ENCODE peak calls at places on chromosomes 2 and 18, in ten cellular contexts. M is keratinocyte; C is CD8-positive, alpha-beta T cell; I is neural crest cell; P is cardiac fibroblast; V is foreskin fibroblast; S is WERI-Rb-1; A is upper lobe of right lung; D is RWPE1; E is neural progenitor cell. B is an unnamed sample.

GRCh38 chr2:230330206-230330605 is 3.2 kb downstream of the SP140L start:
- DNase-seq in M (no peak), C (no peak), I (no peak), P (no peak), V (no peak), S (no peak), A (no peak), D (no peak), E (no peak), B (no peak)

GRCh38 chr2:11466307-11467125 is 555 bp upstream of the E2F6 start:
- DNase-seq in M (no peak), C (no peak), I (no peak), P (no peak), V (no peak), S (no peak), A (no peak), D (peak; percentile 23), E (no peak), B (no peak)

GRCh38 chr2:118842687-118843491 is 4.6 kb downstream of the EN1 start:
- DNase-seq in M (no peak), C (no peak), I (peak; percentile 35), P (no peak), V (no peak), S (no peak), A (no peak), D (no peak), E (peak; percentile 64), B (no peak)

GRCh38 chr2:177906041-177906718 is 166.4 kb downstream of the PDE11A start:
- DNase-seq in M (peak; percentile 19), C (peak; percentile 50), I (peak; percentile 87), P (peak; percentile 56), V (no peak), S (peak; percentile 72), A (peak; percentile 70), D (peak; percentile 30), E (peak; percentile 76), B (peak; percentile 27)

GRCh38 chr18:44781890-44782289 is 101.2 kb downstream of the SETBP1 start:
- DNase-seq in M (no peak), C (no peak), I (no peak), P (peak; percentile 78), V (peak; percentile 74), S (no peak), A (no peak), D (no peak), E (peak; percentile 28), B (no peak)

GRCh38 chr18:45167109-45167551 is 448.1 kb upstream of the SLC14A2 start:
- DNase-seq in M (no peak), C (no peak), I (no peak), P (no peak), V (peak; percentile 74), S (no peak), A (no peak), D (no peak), E (no peak), B (no peak)

GRCh38 chr18:67385455-67385854 is 131.1 kb downstream of the DSEL start:
- DNase-seq in M (no peak), C (no peak), I (no peak), P (peak; percentile 39), V (peak; percentile 21), S (no peak), A (no peak), D (no peak), E (no peak), B (no peak)

GRCh38 chr2:146940016-146940685 is 904.7 kb upstream of the ACVR2A start:
- DNase-seq in M (no peak), C (no peak), I (no peak), P (peak; percentile 57), V (peak; percentile 25), S (no peak), A (no peak), D (no peak), E (no peak), B (no peak)

GRCh38 chr2:206693399-206694137 is 24.6 kb downstream of the DYTN start:
- DNase-seq in M (no peak), C (peak; percentile 34), I (peak; percentile 51), P (peak; percentile 76), V (peak; percentile 33), S (peak; percentile 20), A (no peak), D (peak; percentile 60), E (peak; percentile 72), B (no peak)

GRCh38 chr2:11512431-11512830 is 21.4 kb upstream of the GREB1 start:
- DNase-seq in M (no peak), C (no peak), I (no peak), P (no peak), V (no peak), S (peak; percentile 45), A (no peak), D (no peak), E (peak; percentile 47), B (no peak)

GRCh38 chr2:177275671-177276070 is 11.1 kb upstream of the NFE2L2 start:
- DNase-seq in M (no peak), C (no peak), I (no peak), P (peak; percentile 85), V (no peak), S (no peak), A (no peak), D (no peak), E (no peak), B (no peak)

GRCh38 chr2:63716146-63716545 is 125.5 kb upstream of the UGP2 start:
- DNase-seq in M (no peak), C (no peak), I (no peak), P (no peak), V (no peak), S (no peak), A (no peak), D (no peak), E (no peak), B (no peak)

GRCh38 chr2:203909192-203909945 is 27.2 kb upstream of the ICOS start:
- DNase-seq in M (no peak), C (no peak), I (peak; percentile 26), P (peak; percentile 81), V (peak; percentile 71), S (no peak), A (no peak), D (peak; percentile 45), E (peak; percentile 53), B (no peak)

GRCh38 chr2:133976659-133977058 is 277.2 kb upstream of the MGAT5 start:
- DNase-seq in M (no peak), C (no peak), I (no peak), P (no peak), V (no peak), S (no peak), A (no peak), D (no peak), E (no peak), B (no peak)

GRCh38 chr2:65553504-65554074 is 121.2 kb upstream of the SPRED2 start:
- DNase-seq in M (no peak), C (no peak), I (no peak), P (no peak), V (no peak), S (no peak), A (no peak), D (no peak), E (no peak), B (no peak)
- TF ChIP-seq CTCF in M (no peak), C (no peak), I (no peak), P (no peak), V (no peak), S (no peak), A (no peak), D (peak; percentile 35), E (no peak), B (peak; percentile 23)

DNA sequence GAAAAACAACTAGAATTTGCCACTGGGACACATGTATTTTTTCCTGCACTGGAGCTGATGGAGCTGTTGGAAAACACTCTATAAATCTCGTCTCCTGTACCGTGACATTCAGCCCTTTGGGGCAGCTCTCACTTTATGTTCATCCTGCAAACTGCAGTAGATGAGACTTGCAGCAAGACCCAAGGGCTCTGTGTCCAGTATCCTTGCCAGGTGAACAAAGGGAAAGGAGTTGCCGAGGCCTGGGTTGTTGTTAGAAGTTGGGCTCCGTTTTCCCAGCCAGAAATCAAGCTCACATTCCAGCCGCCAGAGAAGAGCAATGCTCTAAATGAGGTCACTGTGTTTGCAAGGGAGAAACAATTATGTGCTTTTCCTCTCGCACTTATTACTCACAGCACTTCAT is 285.1 kb downstream of the SLC4A3 start:
- DNase-seq in M (no peak), C (no peak), I (no peak), P (peak; percentile 40), V (peak; percentile 7), S (no peak), A (no peak), D (no peak), E (peak; percentile 51), B (peak; percentile 48)
- TF ChIP-seq CTCF in M (no peak), C (no peak), I (peak; percentile 30), P (no peak), V (peak; percentile 47), S (no peak), A (no peak), D (no peak), E (no peak), B (no peak)

GRCh38 chr2:112254466-112255240 is at the start of gene ZC3H8:
- DNase-seq in M (peak; percentile 44), C (peak; percentile 96), I (peak; percentile 91), P (peak; percentile 91), V (peak; percentile 83), S (peak; percentile 94), A (peak; percentile 98), D (peak; percentile 99), E (peak; percentile 96), B (peak; percentile 96)
- TF ChIP-seq CTCF in M (no peak), C (no peak), I (no peak), P (no peak), V (no peak), S (peak; percentile 3), A (no peak), D (no peak), E (no peak), B (no peak)

GRCh38 chr2:136173126-136173525 is 55.2 kb upstream of the CXCR4 start:
- DNase-seq in M (no peak), C (no peak), I (no peak), P (no peak), V (no peak), S (no peak), A (no peak), D (no peak), E (no peak), B (no peak)

GRCh38 chr2:136168605-136169210 is 50.8 kb upstream of the CXCR4 start:
- DNase-seq in M (no peak), C (no peak), I (no peak), P (no peak), V (no peak), S (no peak), A (no peak), D (no peak), E (peak; percentile 48), B (no peak)

GRCh38 chr2:136167721-136168470 is 49.9 kb upstream of the CXCR4 start:
- DNase-seq in M (no peak), C (no peak), I (no peak), P (no peak), V (no peak), S (peak; percentile 18), A (no peak), D (no peak), E (no peak), B (no peak)

GRCh38 chr2:136175466-136175865 is 57.5 kb upstream of the CXCR4 start:
- DNase-seq in M (no peak), C (no peak), I (no peak), P (no peak), V (no peak), S (no peak), A (no peak), D (no peak), E (no peak), B (no peak)

DNA sequence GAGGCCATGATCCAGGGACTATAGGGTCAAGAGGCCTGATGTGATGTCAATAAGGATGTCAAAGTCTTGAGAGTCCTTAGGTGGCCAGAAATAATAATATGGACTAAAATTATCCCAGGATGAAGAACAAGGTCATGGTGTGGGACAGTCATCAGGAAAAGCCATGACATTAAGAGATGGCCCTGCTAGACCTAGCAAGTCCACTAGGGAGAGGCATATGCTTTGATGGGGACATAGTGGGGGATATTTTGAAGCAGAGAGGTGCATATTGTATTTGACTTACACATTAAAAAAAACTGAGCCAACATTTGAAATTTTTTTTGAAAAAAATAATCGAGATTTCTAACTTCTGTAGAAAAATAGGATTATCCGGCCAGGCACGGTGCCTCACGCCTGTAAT is 53.3 kb upstream of the CXCR4 start:
- DNase-seq in M (no peak), C (no peak), I (no peak), P (no peak), V (no peak), S (no peak), A (no peak), D (no peak), E (no peak), B (no peak)
- TF ChIP-seq CTCF in M (no peak), C (no peak), I (no peak), P (no peak), V (no peak), S (peak; percentile 17), A (no peak), D (no peak), E (no peak), B (no peak)